ENCODE peak calls at places on chromosomes 16 and 17, in nine cellular contexts. J, M, R, G, N, U, O, A and Q are unnamed samples.
A peak's percentile ranks its signal among the peaks of the same experiment; 100 is the strongest.

GRCh38 chr16:83995756-83996155 is 27.7 kb downstream of the NECAB2 start:
- DNase-seq in M (no peak), R (no peak), G (no peak), J (no peak), A (peak; percentile 17), U (no peak), O (no peak), N (no peak), Q (peak; percentile 45)

GRCh38 chr16:11627822-11628457 is 40.3 kb upstream of the SNN start:
- DNase-seq in G (no peak), R (no peak), U (no peak), N (no peak), O (peak; percentile 69), M (no peak), J (no peak), A (no peak), Q (no peak)

GRCh38 chr17:43308999-43309398 is 75.2 kb upstream of the RNU2-1 start:
- DNase-seq in U (peak; percentile 26), M (no peak), O (no peak), J (no peak), N (no peak), R (no peak), A (no peak), G (no peak), Q (no peak)

GRCh38 chr16:23114131-23114904 is 34.9 kb downstream of the USP31 start:
- DNase-seq in J (no peak), U (no peak), G (no peak), A (no peak), R (no peak), M (no peak), O (no peak), N (no peak), Q (no peak)

GRCh38 chr17:27947005-27947406 is 53.8 kb upstream of the LYRM9 start:
- DNase-seq in U (no peak), R (no peak), J (no peak), M (no peak), A (no peak), O (no peak), N (no peak), G (no peak), Q (no peak)

GRCh38 chr16:31488630-31489564 is 6.0 kb downstream of the SLC5A2 start:
- DNase-seq in O (no peak), M (no peak), G (no peak), N (no peak), J (no peak), R (no peak), U (no peak), A (no peak), Q (no peak)

GRCh38 chr17:39195568-39196160 is 1.8 kb downstream of the CACNB1 start:
- DNase-seq in A (peak; percentile 29), U (peak; percentile 55), N (no peak), M (no peak), O (no peak), R (no peak), J (no peak), G (no peak), Q (no peak)

GRCh38 chr16:88807626-88808453 is 3.9 kb downstream of the APRT start:
- DNase-seq in M (no peak), G (no peak), U (no peak), R (peak; percentile 37), A (no peak), O (no peak), J (no peak), N (no peak), Q (no peak)

GRCh38 chr16:15507299-15507958 is 73.0 kb downstream of the BMERB1 start:
- DNase-seq in R (no peak), N (no peak), U (no peak), O (no peak), A (no peak), M (no peak), G (no peak), J (peak; percentile 57), Q (no peak)

GRCh38 chr17:14297161-14297851 is 3.6 kb upstream of the HS3ST3B1 start:
- DNase-seq in G (peak; percentile 41), U (peak; percentile 52), O (peak; percentile 50), M (no peak), R (peak; percentile 65), N (no peak), J (no peak), A (no peak), Q (no peak)

GRCh38 chr17:59181481-59181880 is 25.9 kb downstream of the PRR11 start:
- DNase-seq in G (no peak), N (no peak), O (no peak), U (no peak), R (no peak), M (no peak), J (no peak), A (no peak), Q (no peak)

GRCh38 chr16:82439678-82440293 is 187.0 kb upstream of the CDH13 start:
- DNase-seq in R (no peak), U (no peak), A (no peak), M (no peak), G (no peak), J (no peak), O (no peak), N (no peak), Q (peak; percentile 2)

GRCh38 chr17:1039119-1039507 is 42.2 kb downstream of the TIMM22 start:
- DNase-seq in A (no peak), G (no peak), M (no peak), N (no peak), R (no peak), O (no peak), U (no peak), J (no peak), Q (no peak)

GRCh38 chr16:86761117-86761971 is 183.0 kb downstream of the FOXL1 start:
- DNase-seq in J (peak; percentile 40), M (peak; percentile 7), O (peak; percentile 37), N (peak; percentile 6), R (peak; percentile 68), U (peak; percentile 56), G (no peak), A (peak; percentile 32), Q (peak; percentile 29)

GRCh38 chr16:67129422-67129821 is 19.7 kb downstream of the PHAF1 start:
- DNase-seq in R (no peak), M (no peak), N (no peak), A (no peak), U (no peak), G (no peak), O (no peak), J (no peak), Q (no peak)